ENCODE peak calls at places on chromosomes 7 and 10, in ten cellular contexts. A is bronchial epithelial cell; Z is activated effector memory CD4-positive, alpha-beta T cell treated with anti-CD3 and anti-CD28 coated beads, Interleukin-2, amount 50 U/mL, for 16 hours; M is Calu3; Q is NCI-H1105 treated with DMSO at 0.1 percent for 48 hours; K is occipital lobe; S is mucosa of descending colon; O is H7; R is activated T-helper 1 cell treated with anti-CD3 and anti-CD28 coated beads, Interleukin-12 subunit alpha, Interleukin-12 subunit beta, Interleukin-2, Interleukin-4 antibody, amounts not matched to agents 30 ng/mL and 10 ng/mL and 1 ng/mL, durations not matched to agents 14 hours and 24 hours and 36 hours; L is stimulated activated CD8-positive, alpha-beta memory T cell treated with anti-CD3 and anti-CD28 coated beads, Interleukin-12 subunit alpha, Interleukin-12 subunit beta, amount 100 ng/mL, for 1 hour. X is an unnamed sample.

GRCh38 chr10:21501109-21501508 is 24.4 kb downstream of the SKIDA1 start:
- DNase-seq in K (no peak), S (no peak), A (no peak), M (no peak), Q (no peak), L (no peak), Z (no peak), O (peak), R (no peak), X (no peak)

GRCh38 chr10:35563266-35563891 is 41.8 kb upstream of the GJD4 start:
- DNase-seq in L (peak), A (peak), K (no peak), O (peak), Z (peak), Q (peak), M (peak), R (peak), S (peak), X (peak)

GRCh38 chr7:9891056-9891455 is 1082.6 kb upstream of the PHF14 start:
- DNase-seq in A (no peak), S (no peak), O (no peak), Q (no peak), K (no peak), M (no peak), Z (no peak), L (no peak), R (no peak), X (no peak)

GRCh38 chr10:86164216-86164774 is 202.3 kb downstream of the GRID1 start:
- DNase-seq in M (no peak), K (no peak), Z (no peak), O (no peak), S (no peak), R (no peak), Q (no peak), A (no peak), L (no peak), X (no peak)

GRCh38 chr10:99660662-99661369 is 1.5 kb downstream of the ENTPD7 start:
- DNase-seq in R (no peak), M (no peak), Z (no peak), O (no peak), L (no peak), Q (no peak), A (no peak), S (no peak), K (no peak), X (no peak)

GRCh38 chr7:35680403-35681013 is 14.4 kb downstream of the HERPUD2 start:
- DNase-seq in M (no peak), S (no peak), K (no peak), L (no peak), O (peak), Z (no peak), R (no peak), A (no peak), Q (no peak), X (no peak)

GRCh38 chr7:150524018-150524417 is 9.3 kb downstream of the GIMAP7 start:
- DNase-seq in M (no peak), R (no peak), S (no peak), Z (no peak), A (no peak), K (no peak), O (peak), Q (no peak), L (no peak), X (no peak)

GRCh38 chr10:106771132-106771531 is 393.4 kb downstream of the SORCS1 start:
- DNase-seq in R (no peak), A (no peak), K (no peak), O (no peak), L (no peak), Q (no peak), M (no peak), Z (no peak), S (no peak), X (no peak)

GRCh38 chr10:91558473-91558872 is 74.4 kb downstream of the PPP1R3C start:
- DNase-seq in L (no peak), Q (no peak), M (no peak), Z (no peak), S (no peak), O (no peak), A (no peak), K (no peak), R (no peak), X (no peak)

GRCh38 chr10:97224483-97225435 is 39.0 kb upstream of the SLIT1 start:
- DNase-seq in K (no peak), Q (no peak), M (no peak), A (no peak), Z (no peak), O (no peak), L (no peak), R (no peak), S (no peak), X (no peak)

X was measured in NCI-H460.